ENCODE peak calls at places on chromosomes 1 and 21, in four cellular contexts. One of them, this sample, is unnamed.

GRCh38 chr1:101025283-101025679 is 303 bp downstream of the DPH5 start:
- DNase-seq in stimulated activated CD4-positive, alpha-beta T cell treated with anti-CD3 and anti-CD28 coated beads, Interleukin-12 subunit alpha, Interleukin-12 subunit beta, amount 100 ng/mL, for 4 hours: peak; percentile 17
- DNase-seq in stimulated activated CD8-positive, alpha-beta memory T cell treated with anti-CD3 and anti-CD28 coated beads, Interleukin-7, amount 100 ng/mL, for 24 hours: no peak
- DNase-seq in NCI-H526: peak; percentile 75
- DNase-seq in this sample: peak; percentile 37

GRCh38 chr1:193181526-193181925 is 4.9 kb downstream of the B3GALT2 start:
- DNase-seq in stimulated activated CD4-positive, alpha-beta T cell treated with anti-CD3 and anti-CD28 coated beads, Interleukin-12 subunit alpha, Interleukin-12 subunit beta, amount 100 ng/mL, for 4 hours: no peak
- DNase-seq in stimulated activated CD8-positive, alpha-beta memory T cell treated with anti-CD3 and anti-CD28 coated beads, Interleukin-7, amount 100 ng/mL, for 24 hours: no peak
- DNase-seq in NCI-H526: no peak
- DNase-seq in this sample: no peak

GRCh38 chr1:40130892-40131291 is 30.3 kb upstream of the RLF start:
- DNase-seq in stimulated activated CD4-positive, alpha-beta T cell treated with anti-CD3 and anti-CD28 coated beads, Interleukin-12 subunit alpha, Interleukin-12 subunit beta, amount 100 ng/mL, for 4 hours: no peak
- DNase-seq in stimulated activated CD8-positive, alpha-beta memory T cell treated with anti-CD3 and anti-CD28 coated beads, Interleukin-7, amount 100 ng/mL, for 24 hours: no peak
- DNase-seq in NCI-H526: no peak
- DNase-seq in this sample: peak; percentile 44

GRCh38 chr1:62395291-62395690 is 41.6 kb upstream of the USP1 start:
- DNase-seq in stimulated activated CD4-positive, alpha-beta T cell treated with anti-CD3 and anti-CD28 coated beads, Interleukin-12 subunit alpha, Interleukin-12 subunit beta, amount 100 ng/mL, for 4 hours: no peak
- DNase-seq in stimulated activated CD8-positive, alpha-beta memory T cell treated with anti-CD3 and anti-CD28 coated beads, Interleukin-7, amount 100 ng/mL, for 24 hours: no peak
- DNase-seq in NCI-H526: no peak
- DNase-seq in this sample: no peak

GRCh38 chr21:46394819-46395152 is 63.9 kb upstream of the DIP2A start:
- DNase-seq in stimulated activated CD4-positive, alpha-beta T cell treated with anti-CD3 and anti-CD28 coated beads, Interleukin-12 subunit alpha, Interleukin-12 subunit beta, amount 100 ng/mL, for 4 hours: no peak
- DNase-seq in stimulated activated CD8-positive, alpha-beta memory T cell treated with anti-CD3 and anti-CD28 coated beads, Interleukin-7, amount 100 ng/mL, for 24 hours: no peak
- DNase-seq in NCI-H526: no peak
- DNase-seq in this sample: no peak

GRCh38 chr21:37956772-37957171 is 40.5 kb upstream of the KCNJ6 start:
- DNase-seq in stimulated activated CD4-positive, alpha-beta T cell treated with anti-CD3 and anti-CD28 coated beads, Interleukin-12 subunit alpha, Interleukin-12 subunit beta, amount 100 ng/mL, for 4 hours: no peak
- DNase-seq in stimulated activated CD8-positive, alpha-beta memory T cell treated with anti-CD3 and anti-CD28 coated beads, Interleukin-7, amount 100 ng/mL, for 24 hours: no peak
- DNase-seq in NCI-H526: no peak
- DNase-seq in this sample: no peak

GRCh38 chr1:92374211-92374610 is 75.4 kb downstream of the RPAP2 start:
- DNase-seq in stimulated activated CD4-positive, alpha-beta T cell treated with anti-CD3 and anti-CD28 coated beads, Interleukin-12 subunit alpha, Interleukin-12 subunit beta, amount 100 ng/mL, for 4 hours: no peak
- DNase-seq in stimulated activated CD8-positive, alpha-beta memory T cell treated with anti-CD3 and anti-CD28 coated beads, Interleukin-7, amount 100 ng/mL, for 24 hours: no peak
- DNase-seq in NCI-H526: no peak
- DNase-seq in this sample: no peak

GRCh38 chr1:156146006-156146748 is 7.2 kb upstream of the SEMA4A start:
- DNase-seq in stimulated activated CD4-positive, alpha-beta T cell treated with anti-CD3 and anti-CD28 coated beads, Interleukin-12 subunit alpha, Interleukin-12 subunit beta, amount 100 ng/mL, for 4 hours: peak; percentile 32
- DNase-seq in stimulated activated CD8-positive, alpha-beta memory T cell treated with anti-CD3 and anti-CD28 coated beads, Interleukin-7, amount 100 ng/mL, for 24 hours: no peak
- DNase-seq in NCI-H526: peak; percentile 95
- DNase-seq in this sample: peak; percentile 90

GRCh38 chr21:27564684-27565280 is 597.9 kb upstream of the ADAMTS5 start:
- DNase-seq in stimulated activated CD4-positive, alpha-beta T cell treated with anti-CD3 and anti-CD28 coated beads, Interleukin-12 subunit alpha, Interleukin-12 subunit beta, amount 100 ng/mL, for 4 hours: no peak
- DNase-seq in stimulated activated CD8-positive, alpha-beta memory T cell treated with anti-CD3 and anti-CD28 coated beads, Interleukin-7, amount 100 ng/mL, for 24 hours: no peak
- DNase-seq in NCI-H526: no peak
- DNase-seq in this sample: peak; percentile 71

GRCh38 chr21:35400233-35400939 is 351.3 kb upstream of the RUNX1 start:
- DNase-seq in stimulated activated CD4-positive, alpha-beta T cell treated with anti-CD3 and anti-CD28 coated beads, Interleukin-12 subunit alpha, Interleukin-12 subunit beta, amount 100 ng/mL, for 4 hours: no peak
- DNase-seq in stimulated activated CD8-positive, alpha-beta memory T cell treated with anti-CD3 and anti-CD28 coated beads, Interleukin-7, amount 100 ng/mL, for 24 hours: no peak
- DNase-seq in NCI-H526: peak; percentile 71
- DNase-seq in this sample: peak; percentile 80

GRCh38 chr1:180248731-180249681 is 18.9 kb downstream of the LHX4 start:
- DNase-seq in stimulated activated CD4-positive, alpha-beta T cell treated with anti-CD3 and anti-CD28 coated beads, Interleukin-12 subunit alpha, Interleukin-12 subunit beta, amount 100 ng/mL, for 4 hours: no peak
- DNase-seq in stimulated activated CD8-positive, alpha-beta memory T cell treated with anti-CD3 and anti-CD28 coated beads, Interleukin-7, amount 100 ng/mL, for 24 hours: no peak
- DNase-seq in NCI-H526: no peak
- DNase-seq in this sample: no peak

GRCh38 chr1:36327421-36328087 is 4.1 kb upstream of the EVA1B start:
- DNase-seq in stimulated activated CD4-positive, alpha-beta T cell treated with anti-CD3 and anti-CD28 coated beads, Interleukin-12 subunit alpha, Interleukin-12 subunit beta, amount 100 ng/mL, for 4 hours: no peak
- DNase-seq in stimulated activated CD8-positive, alpha-beta memory T cell treated with anti-CD3 and anti-CD28 coated beads, Interleukin-7, amount 100 ng/mL, for 24 hours: no peak
- DNase-seq in NCI-H526: no peak
- DNase-seq in this sample: peak; percentile 75

GRCh38 chr1:5596651-5597050 is 395.6 kb downstream of the NPHP4 start:
- DNase-seq in stimulated activated CD4-positive, alpha-beta T cell treated with anti-CD3 and anti-CD28 coated beads, Interleukin-12 subunit alpha, Interleukin-12 subunit beta, amount 100 ng/mL, for 4 hours: no peak
- DNase-seq in stimulated activated CD8-positive, alpha-beta memory T cell treated with anti-CD3 and anti-CD28 coated beads, Interleukin-7, amount 100 ng/mL, for 24 hours: no peak
- DNase-seq in NCI-H526: no peak
- DNase-seq in this sample: no peak